ENCODE peak calls at places on chromosome 20, in five cellular contexts. One of them, this sample, is unnamed. For H3K27me3 and H3K4me1, the result is how much of the 10 kb centered on the place peaks cover.

GRCh38 chr20:32480361-32481199 is 104.6 kb downstream of the NOL4L start:
- DNase-seq in GM12878: no peak
- DNase-seq in Karpas-422: no peak
- DNase-seq in neuronal stem cell: no peak
- DNase-seq in fibroblast of lung: no peak
- DNase-seq in this sample: no peak

GRCh38 chr20:17710379-17711305 is 10.9 kb downstream of the BANF2 start:
- DNase-seq in GM12878: no peak
- DNase-seq in Karpas-422: no peak
- DNase-seq in neuronal stem cell: no peak
- DNase-seq in fibroblast of lung: peak
- DNase-seq in this sample: no peak

GRCh38 chr20:34343458-34344255 is 19.4 kb upstream of the ITCH start:
- DNase-seq in GM12878: no peak
- DNase-seq in Karpas-422: no peak
- DNase-seq in neuronal stem cell: no peak
- DNase-seq in fibroblast of lung: no peak
- DNase-seq in this sample: no peak

GRCh38 chr20:9514461-9515210 is at the start of gene LAMP5:
- DNase-seq in GM12878: no peak
- DNase-seq in Karpas-422: no peak
- DNase-seq in neuronal stem cell: peak
- DNase-seq in fibroblast of lung: peak
- DNase-seq in this sample: no peak

GRCh38 chr20:64242797-64243475 is 12.6 kb upstream of the PCMTD2 start:
- DNase-seq in GM12878: no peak
- DNase-seq in Karpas-422: no peak
- DNase-seq in neuronal stem cell: no peak
- DNase-seq in fibroblast of lung: no peak
- DNase-seq in this sample: no peak

GRCh38 chr20:40741507-40742106 is 52.6 kb upstream of the MAFB start:
- DNase-seq in GM12878: no peak
- DNase-seq in Karpas-422: peak
- DNase-seq in neuronal stem cell: peak
- DNase-seq in fibroblast of lung: peak
- DNase-seq in this sample: peak

GRCh38 chr20:53827996-53828672 is 234.5 kb upstream of the ZNF217 start:
- DNase-seq in GM12878: no peak
- DNase-seq in Karpas-422: no peak
- DNase-seq in neuronal stem cell: no peak
- DNase-seq in fibroblast of lung: peak
- DNase-seq in this sample: peak

GRCh38 chr20:57390604-57391438 is at the start of gene RBM38:
- DNase-seq in GM12878: no peak
- DNase-seq in Karpas-422: peak
- DNase-seq in neuronal stem cell: peak
- DNase-seq in fibroblast of lung: peak
- DNase-seq in this sample: no peak

GRCh38 chr20:9360427-9360826 is 154.0 kb upstream of the LAMP5 start:
- DNase-seq in GM12878: no peak
- DNase-seq in Karpas-422: no peak
- DNase-seq in neuronal stem cell: no peak
- DNase-seq in fibroblast of lung: peak
- DNase-seq in this sample: no peak

GRCh38 chr20:42406826-42407225 is 782.9 kb downstream of the PTPRT start:
- DNase-seq in GM12878: no peak
- DNase-seq in Karpas-422: no peak
- DNase-seq in neuronal stem cell: no peak
- DNase-seq in fibroblast of lung: no peak
- DNase-seq in this sample: no peak

GRCh38 chr20:46207031-46207549 is 89.0 kb downstream of the CD40 start:
- DNase-seq in GM12878: no peak
- DNase-seq in Karpas-422: no peak
- DNase-seq in neuronal stem cell: no peak
- DNase-seq in fibroblast of lung: no peak
- DNase-seq in this sample: no peak

GRCh38 chr20:8875586-8875985 is 193.3 kb upstream of the PLCB4 start:
- DNase-seq in GM12878: no peak
- DNase-seq in Karpas-422: no peak
- DNase-seq in neuronal stem cell: no peak
- DNase-seq in fibroblast of lung: no peak
- DNase-seq in this sample: no peak

GRCh38 chr20:49785851-49786174 is 26.8 kb upstream of the SLC9A8 start:
- DNase-seq in GM12878: peak
- DNase-seq in Karpas-422: no peak
- DNase-seq in neuronal stem cell: no peak
- DNase-seq in fibroblast of lung: no peak
- DNase-seq in this sample: no peak

GRCh38 chr20:1533059-1533458 is 24.4 kb downstream of the SIRPD start:
- DNase-seq in GM12878: no peak
- DNase-seq in Karpas-422: no peak
- DNase-seq in neuronal stem cell: no peak
- DNase-seq in fibroblast of lung: no peak
- DNase-seq in this sample: no peak

GRCh38 chr20:16082051-16082550 is 491.1 kb downstream of the KIF16B start:
- DNase-seq in GM12878: no peak
- DNase-seq in Karpas-422: no peak
- DNase-seq in neuronal stem cell: no peak
- DNase-seq in fibroblast of lung: no peak
- DNase-seq in this sample: no peak

GRCh38 chr20:35011589-35012226 is 56.0 kb downstream of the MYH7B start:
- DNase-seq in GM12878: no peak
- DNase-seq in Karpas-422: no peak
- DNase-seq in neuronal stem cell: no peak
- DNase-seq in fibroblast of lung: no peak
- DNase-seq in this sample: no peak

GRCh38 chr20:46076806-46077205 is 13.0 kb downstream of the NCOA5 start:
- DNase-seq in GM12878: no peak
- DNase-seq in Karpas-422: no peak
- DNase-seq in neuronal stem cell: no peak
- DNase-seq in fibroblast of lung: no peak
- DNase-seq in this sample: no peak

GRCh38 chr20:36085686-36086267 is 68.8 kb upstream of the EPB41L1 start:
- DNase-seq in GM12878: no peak
- DNase-seq in Karpas-422: no peak
- DNase-seq in neuronal stem cell: no peak
- DNase-seq in fibroblast of lung: peak
- DNase-seq in this sample: peak

GRCh38 chr20:45896641-45897161 is 5.6 kb downstream of the CTSA start:
- DNase-seq in GM12878: no peak
- DNase-seq in Karpas-422: no peak
- DNase-seq in neuronal stem cell: no peak
- DNase-seq in fibroblast of lung: no peak
- DNase-seq in this sample: no peak

GRCh38 chr20:40304119-40304518 is 384.9 kb downstream of the MAFB start:
- DNase-seq in GM12878: no peak
- DNase-seq in Karpas-422: no peak
- DNase-seq in neuronal stem cell: no peak
- DNase-seq in fibroblast of lung: no peak
- DNase-seq in this sample: no peak

GRCh38 chr20:24497851-24498250 is 28.4 kb downstream of the SYNDIG1 start:
- DNase-seq in GM12878: no peak
- DNase-seq in Karpas-422: no peak
- DNase-seq in neuronal stem cell: no peak
- DNase-seq in fibroblast of lung: peak
- DNase-seq in this sample: no peak

GRCh38 chr20:32810941-32811340 is 8.8 kb upstream of the MAPRE1 start:
- DNase-seq in GM12878: no peak
- DNase-seq in Karpas-422: no peak
- DNase-seq in neuronal stem cell: no peak
- DNase-seq in fibroblast of lung: no peak
- DNase-seq in this sample: no peak

GRCh38 chr20:46894971-46895905 is 595 bp downstream of the EYA2 start:
- DNase-seq in GM12878: no peak
- DNase-seq in Karpas-422: no peak
- DNase-seq in neuronal stem cell: peak
- DNase-seq in fibroblast of lung: peak
- DNase-seq in this sample: no peak

GRCh38 chr20:53163486-53163885 is 191.3 kb downstream of the TSHZ2 start:
- DNase-seq in GM12878: no peak
- DNase-seq in Karpas-422: no peak
- DNase-seq in neuronal stem cell: no peak
- DNase-seq in fibroblast of lung: peak
- DNase-seq in this sample: no peak

GRCh38 chr20:46523696-46524328 is 10.5 kb upstream of the ZNF334 start:
- DNase-seq in GM12878: no peak
- DNase-seq in Karpas-422: peak
- DNase-seq in neuronal stem cell: peak
- DNase-seq in fibroblast of lung: peak
- DNase-seq in this sample: no peak

GRCh38 chr20:15098351-15098750 is 760.9 kb upstream of the FLRT3 start:
- DNase-seq in GM12878: no peak
- DNase-seq in Karpas-422: no peak
- DNase-seq in neuronal stem cell: no peak
- DNase-seq in fibroblast of lung: no peak
- DNase-seq in this sample: no peak

GRCh38 chr20:32089637-32090330 is 19.7 kb upstream of the TM9SF4 start:
- DNase-seq in GM12878: no peak
- DNase-seq in Karpas-422: no peak
- DNase-seq in neuronal stem cell: no peak
- DNase-seq in fibroblast of lung: no peak
- DNase-seq in this sample: no peak

GRCh38 chr20:46142124-46142523 is 24.0 kb downstream of the CD40 start:
- DNase-seq in GM12878: no peak
- DNase-seq in Karpas-422: no peak
- DNase-seq in neuronal stem cell: no peak
- DNase-seq in fibroblast of lung: no peak
- DNase-seq in this sample: no peak

GRCh38 chr20:25697132-25697446 is 436 bp upstream of the ZNF337 start:
- DNase-seq in GM12878: no peak
- DNase-seq in Karpas-422: no peak
- DNase-seq in neuronal stem cell: no peak
- DNase-seq in fibroblast of lung: no peak
- DNase-seq in this sample: no peak

GRCh38 chr20:45341939-45342862 is 6.0 kb downstream of the SDC4 start:
- DNase-seq in GM12878: no peak
- DNase-seq in Karpas-422: no peak
- DNase-seq in neuronal stem cell: no peak
- DNase-seq in fibroblast of lung: no peak
- DNase-seq in this sample: peak

GRCh38 chr20:38420232-38421085 is 14.7 kb downstream of the SNHG17 start:
- DNase-seq in GM12878: no peak
- DNase-seq in Karpas-422: no peak
- DNase-seq in neuronal stem cell: no peak
- DNase-seq in fibroblast of lung: no peak
- DNase-seq in this sample: no peak

GRCh38 chr20:38414769-38415450 is 20.2 kb downstream of the SNHG17 start:
- DNase-seq in GM12878: no peak
- DNase-seq in Karpas-422: no peak
- DNase-seq in neuronal stem cell: no peak
- DNase-seq in fibroblast of lung: no peak
- DNase-seq in this sample: no peak

GRCh38 chr20:38421915-38422314 is 13.2 kb downstream of the SNHG17 start:
- DNase-seq in GM12878: no peak
- DNase-seq in Karpas-422: no peak
- DNase-seq in neuronal stem cell: no peak
- DNase-seq in fibroblast of lung: no peak
- DNase-seq in this sample: no peak

GRCh38 chr20:38423541-38423940 is 11.6 kb downstream of the SNHG17 start:
- DNase-seq in GM12878: no peak
- DNase-seq in Karpas-422: peak
- DNase-seq in neuronal stem cell: no peak
- DNase-seq in fibroblast of lung: no peak
- DNase-seq in this sample: no peak

GRCh38 chr20:38418509-38419204 is 16.5 kb downstream of the SNHG17 start:
- DNase-seq in GM12878: no peak
- DNase-seq in Karpas-422: no peak
- DNase-seq in neuronal stem cell: no peak
- DNase-seq in fibroblast of lung: peak
- DNase-seq in this sample: no peak
- H3K27me3 ChIP-seq in GM12878: under half
- H3K27me3 ChIP-seq in Karpas-422: under half
- H3K27me3 ChIP-seq in neuronal stem cell: under half
- H3K27me3 ChIP-seq in fibroblast of lung: under half
- H3K27me3 ChIP-seq in this sample: under half

DNA sequence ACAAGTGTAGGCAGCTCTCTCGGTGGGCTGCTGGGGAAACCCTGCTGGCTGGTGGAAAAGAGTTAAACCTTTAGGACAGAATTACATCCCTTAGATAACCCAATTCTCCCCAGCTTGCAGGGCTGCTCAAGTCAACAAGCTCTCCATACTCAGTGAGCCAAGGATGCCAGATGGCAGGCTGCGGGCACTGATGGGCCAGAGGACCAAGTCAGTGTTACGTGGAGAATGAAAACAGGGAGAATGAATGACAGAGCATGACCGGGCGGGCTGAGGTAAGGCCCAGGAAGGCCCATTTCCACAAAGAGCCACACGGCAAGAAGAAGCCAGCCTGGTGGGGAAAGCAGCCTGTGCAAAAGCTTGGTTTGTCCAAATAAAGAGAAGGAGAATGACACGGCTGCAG is 58.7 kb upstream of the CD93 start:
- DNase-seq in GM12878: no peak
- DNase-seq in Karpas-422: no peak
- DNase-seq in neuronal stem cell: no peak
- DNase-seq in fibroblast of lung: no peak
- DNase-seq in this sample: no peak
- H2AFZ ChIP-seq in GM12878: no peak
- H2AFZ ChIP-seq in Karpas-422: no peak
- H2AFZ ChIP-seq in neuronal stem cell: peak
- H2AFZ ChIP-seq in fibroblast of lung: no peak
- H2AFZ ChIP-seq in this sample: no peak

GRCh38 chr20:13783528-13783927 is 1.2 kb downstream of the ESF1 start:
- DNase-seq in GM12878: no peak
- DNase-seq in Karpas-422: no peak
- DNase-seq in neuronal stem cell: no peak
- DNase-seq in fibroblast of lung: no peak
- DNase-seq in this sample: no peak
- H3K4me1 ChIP-seq in GM12878: under half
- H3K4me1 ChIP-seq in Karpas-422: under half
- H3K4me1 ChIP-seq in neuronal stem cell: under half
- H3K4me1 ChIP-seq in fibroblast of lung: under half
- H3K4me1 ChIP-seq in this sample: under half

GRCh38 chr20:62476074-62476838 is 461 bp upstream of the GATA5 start:
- DNase-seq in GM12878: no peak
- DNase-seq in Karpas-422: no peak
- DNase-seq in neuronal stem cell: no peak
- DNase-seq in fibroblast of lung: no peak
- DNase-seq in this sample: peak
- H3K27me3 ChIP-seq in GM12878: under half
- H3K27me3 ChIP-seq in Karpas-422: under half
- H3K27me3 ChIP-seq in neuronal stem cell: half or more
- H3K27me3 ChIP-seq in fibroblast of lung: under half
- H3K27me3 ChIP-seq in this sample: under half

DNA sequence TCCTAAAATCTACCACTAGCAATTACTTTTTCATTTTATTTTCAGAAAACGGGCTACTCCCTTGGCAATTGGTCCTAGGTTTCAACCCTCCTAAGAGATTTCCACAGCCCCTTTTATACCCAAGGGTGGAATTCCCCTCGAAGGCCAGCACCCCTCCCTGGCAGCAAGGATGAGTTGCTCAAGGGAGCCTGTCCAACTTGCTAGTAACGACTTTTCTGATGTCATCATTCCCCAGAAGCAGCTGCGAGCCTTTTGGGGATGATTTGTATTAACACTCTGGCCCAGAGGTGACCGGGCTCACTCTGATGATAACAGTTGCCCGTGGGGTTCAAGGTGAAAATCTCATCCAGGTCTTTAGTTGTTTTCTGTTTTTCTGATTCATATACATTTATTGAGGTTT is 30.7 kb upstream of the NAA20 start:
- DNase-seq in GM12878: no peak
- DNase-seq in Karpas-422: no peak
- DNase-seq in neuronal stem cell: no peak
- DNase-seq in fibroblast of lung: peak
- DNase-seq in this sample: no peak
- H2AFZ ChIP-seq in GM12878: no peak
- H2AFZ ChIP-seq in Karpas-422: no peak
- H2AFZ ChIP-seq in neuronal stem cell: no peak
- H2AFZ ChIP-seq in fibroblast of lung: no peak
- H2AFZ ChIP-seq in this sample: no peak

This sample was measured in PC-9.